ENCODE peak calls at places on chromosomes 3 and 15, in six cellular contexts. L, T, K, B, D and C are unnamed samples.

GRCh38 chr15:68470049-68470738 is 38.2 kb upstream of the ITGA11 start:
- DNase-seq in L (no peak), T (no peak), K (no peak), B (no peak), D (no peak), C (no peak)

GRCh38 chr3:67870477-67870876 is 216.1 kb upstream of the SUCLG2 start:
- DNase-seq in L (no peak), T (no peak), K (no peak), B (no peak), D (no peak), C (no peak)

GRCh38 chr15:69413822-69414701 is at the start of gene KIF23:
- DNase-seq in L (peak), T (peak), K (peak), B (peak), D (peak), C (peak)

GRCh38 chr3:134776518-134776917 is 18.5 kb upstream of the EPHB1 start:
- DNase-seq in L (no peak), T (no peak), K (no peak), B (no peak), D (no peak), C (no peak)

GRCh38 chr15:43210807-43211206 is 10.0 kb downstream of the EPB42 start:
- DNase-seq in L (no peak), T (no peak), K (no peak), B (no peak), D (no peak), C (no peak)

GRCh38 chr15:20294651-20295237 is 246.9 kb downstream of the GOLGA6L6 start:
- DNase-seq in L (no peak), T (no peak), K (no peak), B (no peak), D (no peak), C (no peak)

GRCh38 chr3:135040321-135041110 is 245.5 kb downstream of the EPHB1 start:
- DNase-seq in L (no peak), T (peak), K (no peak), B (no peak), D (no peak), C (no peak)

GRCh38 chr15:78206326-78207109 is 27.8 kb downstream of the ACSBG1 start:
- DNase-seq in L (no peak), T (no peak), K (peak), B (no peak), D (no peak), C (peak)

GRCh38 chr3:149247025-149247710 is 25.5 kb upstream of the CP start:
- DNase-seq in L (no peak), T (no peak), K (no peak), B (no peak), D (no peak), C (no peak)

GRCh38 chr3:39448506-39449233 is 18.8 kb upstream of the MOBP start:
- DNase-seq in L (no peak), T (no peak), K (no peak), B (no peak), D (no peak), C (no peak)

GRCh38 chr3:11976976-11977375 is 27.2 kb upstream of the SYN2 start:
- DNase-seq in L (no peak), T (no peak), K (no peak), B (no peak), D (no peak), C (no peak)

GRCh38 chr3:194671511-194671899 is 486 bp downstream of the LSG1 start:
- DNase-seq in L (no peak), T (peak), K (no peak), B (no peak), D (peak), C (no peak)

GRCh38 chr15:59997070-59997701 is 6.9 kb upstream of the FOXB1 start:
- DNase-seq in L (peak), T (peak), K (no peak), B (no peak), D (no peak), C (peak)

GRCh38 chr15:78944202-78944625 is 632 bp downstream of the CTSH start:
- DNase-seq in L (no peak), T (no peak), K (no peak), B (no peak), D (no peak), C (no peak)

GRCh38 chr3:34683851-34684250 is 885.4 kb downstream of the PDCD6IP start:
- DNase-seq in L (peak), T (peak), K (no peak), B (no peak), D (no peak), C (peak)

GRCh38 chr3:105614288-105615030 is 247.8 kb downstream of the ALCAM start:
- DNase-seq in L (no peak), T (no peak), K (no peak), B (no peak), D (no peak), C (no peak)

GRCh38 chr3:51992017-51992682 is 3.5 kb downstream of the RPL29 start:
- DNase-seq in L (no peak), T (no peak), K (no peak), B (no peak), D (no peak), C (no peak)

GRCh38 chr15:41258706-41259471 is 27.8 kb downstream of the CHP1 start:
- DNase-seq in L (peak), T (no peak), K (no peak), B (no peak), D (no peak), C (no peak)

GRCh38 chr3:62169871-62170660 is 203.3 kb downstream of the FEZF2 start:
- DNase-seq in L (no peak), T (no peak), K (no peak), B (no peak), D (no peak), C (no peak)

GRCh38 chr3:77718326-77718725 is 678.4 kb downstream of the ROBO2 start:
- DNase-seq in L (no peak), T (no peak), K (no peak), B (no peak), D (no peak), C (no peak)

GRCh38 chr3:195441476-195441970 is 1.3 kb downstream of the ACAP2 start:
- DNase-seq in L (no peak), T (peak), K (no peak), B (no peak), D (no peak), C (no peak)

GRCh38 chr3:197882580-197882979 is 67.4 kb upstream of the RPL35A start:
- DNase-seq in L (no peak), T (no peak), K (no peak), B (no peak), D (no peak), C (no peak)

GRCh38 chr15:62112616-62113593 is 46.1 kb downstream of the C2CD4A start:
- DNase-seq in L (no peak), T (no peak), K (no peak), B (peak), D (no peak), C (no peak)

GRCh38 chr15:69869881-69870465 is 227.7 kb downstream of the TLE3 start:
- DNase-seq in L (no peak), T (no peak), K (no peak), B (no peak), D (no peak), C (no peak)

GRCh38 chr15:98779463-98780071 is 131.2 kb downstream of the IGF1R start:
- DNase-seq in L (peak), T (peak), K (peak), B (peak), D (peak), C (peak)

GRCh38 chr15:70048196-70048565 is 49.5 kb downstream of the TLE3 start:
- DNase-seq in L (peak), T (no peak), K (no peak), B (peak), D (no peak), C (peak)